ENCODE peak calls at places on chromosomes 3 and 15, in nine cellular contexts. C, G, F, T, K, R, X, P and E are unnamed samples.

GRCh38 chr15:39363761-39364586 is 216.9 kb upstream of the THBS1 start:
- DNase-seq in C (no peak), G (no peak), F (no peak), T (peak; percentile 39), K (no peak), R (no peak), X (no peak), P (no peak), E (no peak)

GRCh38 chr15:83284563-83285283 is at the start of gene BNC1:
- DNase-seq in C (peak; percentile 67), G (peak; percentile 75), F (no peak), T (no peak), K (no peak), R (no peak), X (no peak), P (peak; percentile 85), E (no peak)

GRCh38 chr3:177446160-177446559 is 248.9 kb upstream of the TBL1XR1 start:
- DNase-seq in C (no peak), G (no peak), F (no peak), T (no peak), K (no peak), R (no peak), X (no peak), P (no peak), E (no peak)

GRCh38 chr15:24886538-24886937 is 68.2 kb upstream of the SNRPN start:
- DNase-seq in C (no peak), G (no peak), F (no peak), T (no peak), K (no peak), R (no peak), X (no peak), P (no peak), E (no peak)

GRCh38 chr3:9141903-9142302 is 107.5 kb downstream of the SRGAP3 start:
- DNase-seq in C (no peak), G (no peak), F (no peak), T (peak; percentile 59), K (no peak), R (no peak), X (no peak), P (no peak), E (no peak)

GRCh38 chr15:69095280-69095679 is 65.2 kb upstream of the GLCE start:
- DNase-seq in C (no peak), G (no peak), F (no peak), T (no peak), K (no peak), R (no peak), X (no peak), P (no peak), E (no peak)

GRCh38 chr3:167253037-167253436 is 127.1 kb downstream of the ZBBX start:
- DNase-seq in C (no peak), G (no peak), F (no peak), T (no peak), K (no peak), R (no peak), X (no peak), P (no peak), E (no peak)

GRCh38 chr15:68154923-68155559 is 50.1 kb downstream of the CALML4 start:
- DNase-seq in C (peak; percentile 76), G (peak; percentile 67), F (no peak), T (no peak), K (peak; percentile 62), R (peak; percentile 34), X (peak; percentile 48), P (peak; percentile 60), E (peak; percentile 33)

GRCh38 chr15:69498282-69498681 is 45.7 kb downstream of the RPLP1 start:
- DNase-seq in C (no peak), G (peak; percentile 32), F (no peak), T (no peak), K (no peak), R (no peak), X (no peak), P (no peak), E (no peak)

GRCh38 chr3:173993299-173993698 is 595.8 kb downstream of the NLGN1 start:
- DNase-seq in C (no peak), G (no peak), F (no peak), T (no peak), K (no peak), R (no peak), X (no peak), P (peak; percentile 71), E (no peak)

DNA sequence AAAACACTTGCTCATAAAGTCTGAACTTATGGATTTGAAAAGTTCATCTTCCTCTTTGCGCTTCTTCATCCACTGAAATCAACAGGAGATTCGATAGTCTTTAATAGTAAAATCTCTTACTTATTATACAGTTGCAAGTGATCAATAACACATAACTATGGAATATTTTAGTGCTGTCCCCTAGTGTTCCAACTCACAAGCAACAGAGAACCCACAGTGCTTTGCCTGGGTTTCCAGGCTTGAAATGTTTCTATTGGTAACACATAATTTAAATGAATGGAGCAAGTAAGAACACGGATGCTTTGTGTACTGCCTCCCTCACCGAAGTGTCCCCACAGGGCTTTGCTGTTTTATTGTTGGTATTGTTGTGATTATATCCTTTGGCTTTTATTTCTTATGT is 93.5 kb downstream of the WDR72 start:
- DNase-seq in C (no peak), G (no peak), F (no peak), T (no peak), K (no peak), R (no peak), X (no peak), P (no peak), E (no peak)
- TF ChIP-seq CTCF in C (peak; percentile 34), G (peak; percentile 44), F (no peak), T (no peak), K (peak; percentile 36), R (no peak), X (no peak), P (no peak), E (no peak)

DNA sequence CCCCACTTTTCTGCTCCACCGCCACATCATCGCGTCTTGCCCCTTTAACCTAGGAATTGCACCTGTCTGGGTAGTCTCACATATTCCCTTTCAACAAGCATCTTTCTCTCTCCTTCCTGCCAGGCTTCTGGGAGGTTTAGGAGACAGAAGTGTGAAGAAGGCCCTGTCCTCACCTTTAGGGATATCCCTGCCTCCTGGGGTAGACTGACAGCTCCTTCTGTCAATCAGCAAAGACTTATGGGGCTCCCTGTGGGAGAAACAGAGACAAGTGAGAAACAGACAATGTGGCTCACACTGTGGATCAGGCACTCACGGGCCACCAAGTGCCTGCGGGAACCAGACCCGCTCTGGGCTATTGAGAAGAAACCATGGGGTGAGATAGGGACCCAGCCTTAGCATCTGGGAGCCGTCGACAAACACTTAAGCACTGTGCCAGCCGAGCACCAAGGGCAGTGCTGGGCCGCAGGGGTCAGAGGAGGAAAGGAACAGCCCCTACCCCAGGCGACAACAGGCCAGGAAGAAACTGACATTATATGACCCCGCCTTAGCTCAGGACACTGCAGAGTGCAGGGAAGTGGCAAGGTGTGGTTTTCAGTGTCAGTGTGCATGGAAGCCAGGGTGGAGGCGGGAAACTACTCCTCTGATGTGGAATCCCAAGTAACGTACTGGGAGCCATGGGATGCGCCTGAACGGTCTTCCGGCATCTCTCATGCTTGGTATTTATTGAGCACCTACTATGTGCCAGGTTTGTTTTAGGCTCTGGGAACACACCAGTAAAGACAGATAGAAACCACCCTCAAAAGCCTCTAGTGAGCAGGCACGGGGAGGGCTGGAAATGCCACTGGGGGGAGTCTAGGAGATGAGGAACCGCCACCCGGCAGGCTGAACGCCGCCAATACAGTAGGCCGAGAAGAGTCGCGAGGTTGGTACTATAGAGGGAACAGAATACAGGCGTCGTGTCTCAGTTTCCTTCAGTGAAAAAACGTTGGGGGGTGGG is 1.8 kb downstream of the EFCC1 start:
- DNase-seq in C (no peak), G (peak; percentile 67), F (no peak), T (no peak), K (no peak), R (no peak), X (no peak), P (peak; percentile 77), E (no peak)
- H3K4me3 ChIP-seq in C (peak overlapping the region; percentile 84), G (peak overlapping the region; percentile 73), F (peak overlapping the region; percentile 63), T (no peak overlapping the region), K (no peak overlapping the region), R (no peak overlapping the region), X (no peak overlapping the region), P (no peak overlapping the region), E (no peak overlapping the region)

DNA sequence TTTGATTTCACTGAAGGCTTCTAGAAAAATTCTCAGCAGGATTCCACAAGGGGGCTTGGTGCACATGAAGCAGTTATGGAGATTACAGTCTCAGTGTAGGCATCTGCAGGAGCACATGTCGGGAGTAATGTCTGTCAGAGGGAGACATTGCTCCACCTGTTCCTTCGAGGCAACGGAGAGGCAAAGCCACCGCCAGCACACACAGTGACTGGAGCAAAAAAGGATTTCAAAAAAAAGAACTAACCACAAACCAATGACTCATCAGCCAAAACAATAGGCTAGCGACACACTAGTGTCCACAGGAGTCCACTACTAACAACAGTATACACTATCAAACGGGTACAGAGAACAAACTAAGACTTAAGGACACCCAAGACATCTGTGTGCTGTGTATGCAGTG is 68.9 kb downstream of the NPTN start:
- DNase-seq in C (peak; percentile 12), G (no peak), F (no peak), T (peak; percentile 83), K (no peak), R (no peak), X (no peak), P (no peak), E (no peak)
- H3K27ac ChIP-seq in C (no peak overlapping the region), G (no peak overlapping the region), F (no peak overlapping the region), T (no peak overlapping the region), K (no peak overlapping the region), R (no peak overlapping the region), X (no peak overlapping the region), P (no peak overlapping the region), E (no peak overlapping the region)

GRCh38 chr3:181985386-181985785 is 273.7 kb downstream of the SOX2 start:
- DNase-seq in C (no peak), G (no peak), F (no peak), T (no peak), K (no peak), R (no peak), X (no peak), P (no peak), E (no peak)
- TF ChIP-seq CTCF in C (no peak), G (peak; percentile 24), F (no peak), T (no peak), K (no peak), R (no peak), X (no peak), P (no peak), E (no peak)

DNA sequence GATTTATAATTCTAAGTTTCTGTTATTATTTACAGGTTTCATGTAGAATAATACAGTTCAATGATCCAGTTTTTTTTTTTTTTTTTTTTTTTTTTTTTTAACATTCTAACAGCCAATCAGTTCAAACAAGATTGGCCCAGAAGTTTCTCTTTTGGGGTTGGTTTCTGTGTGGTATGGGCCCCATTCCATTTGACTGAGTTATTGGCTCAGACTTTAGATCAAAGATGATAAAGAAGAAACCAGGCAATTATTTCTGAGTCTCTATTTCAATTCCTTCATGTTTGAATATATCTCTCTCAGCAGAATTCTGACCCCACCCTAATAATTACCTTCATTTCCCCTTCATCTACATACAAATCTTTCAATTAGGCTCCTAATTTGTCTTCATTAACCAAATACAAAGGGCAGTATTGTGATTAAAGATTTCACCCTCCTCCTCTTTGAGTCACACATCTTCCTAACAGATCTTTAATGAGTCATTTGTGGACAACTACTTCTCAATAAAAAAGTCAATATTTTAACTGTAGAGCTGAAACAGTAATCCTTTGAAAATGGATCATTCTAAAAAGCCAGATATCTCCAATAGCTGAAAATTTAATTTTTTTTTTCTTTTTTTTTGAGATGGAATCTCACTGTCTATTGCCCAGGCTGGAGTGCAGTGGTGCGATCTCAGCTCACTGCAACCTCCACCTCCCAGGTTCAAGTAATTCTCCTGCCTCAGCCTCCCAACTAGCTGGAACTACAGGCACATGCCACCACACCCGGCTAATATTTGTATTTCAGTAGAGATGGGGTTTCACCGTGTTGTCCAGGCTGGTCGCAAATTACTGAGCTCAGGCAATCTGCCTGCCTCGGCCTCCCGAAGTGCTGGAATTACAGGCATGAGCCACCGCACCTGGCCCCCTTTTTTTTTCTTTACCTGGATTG is 878.8 kb downstream of the NAALADL2 start:
- DNase-seq in C (no peak), G (no peak), F (no peak), T (peak; percentile 57), K (no peak), R (no peak), X (no peak), P (no peak), E (no peak)
- H3K4me3 ChIP-seq in C (no peak overlapping the region), G (no peak overlapping the region), F (no peak overlapping the region), T (no peak overlapping the region), K (no peak overlapping the region), R (no peak overlapping the region), X (no peak overlapping the region), P (no peak overlapping the region), E (no peak overlapping the region)